ENCODE peak calls at places on chromosomes 13 and 19, in nine cellular contexts. L, H, D, P, G, R, Z, N and I are unnamed samples.

GRCh38 chr19:14114854-14115253 is 2.7 kb downstream of the PRKACA start:
- DNase-seq in D (no peak), P (peak; percentile 22), R (peak; percentile 30), Z (peak; percentile 58), G (peak; percentile 41), H (no peak), N (peak; percentile 80), L (peak; percentile 29), I (peak; percentile 54)

GRCh38 chr19:38805180-38805579 is 7.6 kb downstream of the LGALS4 start:
- DNase-seq in R (no peak), D (peak; percentile 29), N (no peak), P (no peak), H (no peak), G (peak; percentile 16), Z (no peak), L (no peak), I (no peak)

GRCh38 chr19:47390533-47391488 is 28.5 kb downstream of the MEIS3 start:
- DNase-seq in H (peak; percentile 27), P (no peak), L (no peak), G (no peak), D (no peak), Z (no peak), N (no peak), R (no peak), I (no peak)

GRCh38 chr13:64847767-64848166 is 2382.4 kb downstream of the PCDH9 start:
- DNase-seq in H (no peak), P (no peak), R (no peak), Z (no peak), G (no peak), D (no peak), N (no peak), L (no peak), I (no peak)

GRCh38 chr19:15072930-15073647 is 8.9 kb upstream of the OR1I1 start:
- DNase-seq in R (no peak), N (no peak), P (no peak), G (no peak), L (no peak), D (no peak), Z (no peak), H (no peak), I (no peak)

GRCh38 chr13:27006519-27007161 is 165.0 kb downstream of the USP12 start:
- DNase-seq in L (no peak), Z (no peak), D (peak; percentile 80), P (no peak), G (peak; percentile 44), R (no peak), N (peak; percentile 81), H (peak; percentile 34), I (peak; percentile 49)

GRCh38 chr13:59531571-59532091 is 632.1 kb downstream of the DIAPH3 start:
- DNase-seq in D (peak; percentile 92), G (peak; percentile 28), L (no peak), H (peak; percentile 87), N (peak; percentile 70), Z (no peak), P (no peak), R (no peak), I (peak; percentile 26)

GRCh38 chr13:30898721-30899188 is 7.3 kb upstream of the MEDAG start:
- DNase-seq in L (no peak), N (no peak), P (no peak), R (no peak), Z (no peak), H (peak; percentile 97), G (peak; percentile 70), D (no peak), I (peak; percentile 70)

GRCh38 chr19:42531313-42531712 is 3.0 kb upstream of the CEACAM1 start:
- DNase-seq in P (no peak), N (no peak), L (no peak), D (no peak), H (no peak), G (no peak), Z (no peak), R (no peak), I (no peak)

GRCh38 chr19:1104452-1105216 is 840 bp downstream of the GPX4 start:
- DNase-seq in N (peak; percentile 93), L (peak; percentile 76), Z (peak; percentile 73), H (peak; percentile 67), P (peak; percentile 71), D (peak; percentile 93), R (peak; percentile 68), G (peak; percentile 87), I (peak; percentile 75)

GRCh38 chr19:35316560-35316959 is 12.4 kb upstream of the CD22 start:
- DNase-seq in P (no peak), N (no peak), D (no peak), L (no peak), H (no peak), G (no peak), R (no peak), Z (no peak), I (no peak)

GRCh38 chr13:27551563-27551962 is 68.8 kb downstream of the LNX2 start:
- DNase-seq in N (no peak), G (no peak), H (no peak), Z (no peak), P (no peak), D (no peak), L (no peak), R (no peak), I (no peak)

GRCh38 chr13:110911880-110912279 is 3.0 kb downstream of the ANKRD10 start:
- DNase-seq in G (no peak), D (no peak), H (peak; percentile 41), R (no peak), N (no peak), L (no peak), P (no peak), Z (no peak), I (no peak)

GRCh38 chr13:29817604-29818378 is 32.6 kb downstream of the UBL3 start:
- DNase-seq in G (no peak), R (no peak), P (no peak), N (no peak), L (no peak), D (no peak), Z (no peak), H (peak; percentile 22), I (peak; percentile 10)

GRCh38 chr13:59318320-59318930 is 845.3 kb downstream of the DIAPH3 start:
- DNase-seq in R (peak; percentile 9), G (peak; percentile 28), P (peak; percentile 19), D (peak; percentile 76), N (peak; percentile 70), Z (peak; percentile 43), L (peak; percentile 1), H (peak; percentile 39), I (peak; percentile 16)

GRCh38 chr19:14544977-14545715 is 15.8 kb downstream of the TECR start:
- DNase-seq in R (no peak), D (peak; percentile 85), L (no peak), Z (no peak), P (no peak), H (peak; percentile 30), G (no peak), N (peak; percentile 74), I (no peak)

GRCh38 chr19:4922530-4923378 is 13.5 kb downstream of the UHRF1 start:
- DNase-seq in Z (no peak), P (no peak), N (no peak), D (no peak), R (no peak), L (no peak), H (no peak), G (no peak), I (no peak)

GRCh38 chr19:45693168-45693788 is 812 bp downstream of the QPCTL start:
- DNase-seq in R (peak; percentile 63), N (peak; percentile 89), L (peak; percentile 58), P (peak; percentile 69), G (peak; percentile 82), Z (peak; percentile 75), H (peak; percentile 50), D (peak; percentile 93), I (peak; percentile 89)

GRCh38 chr19:53600217-53600616 is 31.6 kb upstream of the DPRX start:
- DNase-seq in D (no peak), N (no peak), P (no peak), Z (no peak), R (no peak), G (no peak), H (no peak), L (no peak), I (no peak)

GRCh38 chr13:52850396-52851152 is 2.1 kb upstream of the PCDH8 start:
- DNase-seq in L (no peak), D (peak; percentile 89), G (peak; percentile 88), P (peak; percentile 24), H (peak; percentile 36), R (no peak), N (peak; percentile 87), Z (no peak), I (peak; percentile 63)

GRCh38 chr13:111049791-111050538 is 65.1 kb upstream of the ARHGEF7 start:
- DNase-seq in H (no peak), L (no peak), R (no peak), Z (no peak), N (no peak), D (peak; percentile 46), G (no peak), P (no peak), I (peak; percentile 31)

GRCh38 chr13:109276261-109276660 is 510.1 kb downstream of the IRS2 start:
- DNase-seq in N (no peak), R (no peak), G (no peak), Z (no peak), D (no peak), L (no peak), H (no peak), P (no peak), I (no peak)

GRCh38 chr13:74250738-74251190 is 116.6 kb upstream of the KLF12 start:
- DNase-seq in N (no peak), R (no peak), P (no peak), H (peak; percentile 74), L (no peak), Z (no peak), G (no peak), D (no peak), I (no peak)

GRCh38 chr19:50419580-50420035 is 870 bp downstream of the SPIB start:
- DNase-seq in G (no peak), Z (no peak), P (no peak), N (no peak), H (no peak), D (no peak), R (no peak), L (no peak), I (no peak)

GRCh38 chr19:42461700-42462324 is 19.1 kb upstream of the CXCL17 start:
- DNase-seq in P (no peak), H (no peak), Z (no peak), G (no peak), L (no peak), R (no peak), N (no peak), D (no peak), I (no peak)

GRCh38 chr19:58098682-58098998 is 609 bp upstream of the ZSCAN18 start:
- DNase-seq in G (no peak), H (no peak), D (no peak), Z (no peak), P (no peak), N (no peak), L (no peak), R (no peak), I (no peak)

GRCh38 chr13:113816925-113817859 is 46.7 kb downstream of the GAS6 start:
- DNase-seq in G (peak; percentile 82), D (peak; percentile 94), L (peak; percentile 75), P (peak; percentile 79), Z (peak; percentile 86), H (peak; percentile 81), N (peak; percentile 92), R (peak; percentile 69), I (peak; percentile 78)

GRCh38 chr19:21202865-21203494 is 61.1 kb downstream of the ZNF431 start:
- DNase-seq in G (peak; percentile 20), Z (peak; percentile 12), N (no peak), R (no peak), P (no peak), H (peak; percentile 5), D (no peak), L (no peak), I (peak; percentile 3)